ENCODE peak calls at places on chromosome 18, in four cellular contexts. T is stomach, O is K562, F is sigmoid colon. V is an unnamed sample.

GRCh38 chr18:32669549-32670165 is 103.2 kb downstream of the KLHL14 start:
- DNase-seq in T (no peak), O (no peak), F (no peak), V (no peak)

GRCh38 chr18:61639886-61640285 is 252.9 kb downstream of the RNF152 start:
- DNase-seq in T (no peak), O (no peak), F (no peak), V (no peak)

GRCh38 chr18:52670903-52671302 is 330.9 kb downstream of the DCC start:
- DNase-seq in T (no peak), O (no peak), F (no peak), V (no peak)

GRCh38 chr18:22346342-22346967 is 71.3 kb downstream of the CTAGE1 start:
- DNase-seq in T (peak), O (no peak), F (no peak), V (no peak)

GRCh38 chr18:27558388-27559158 is 373.5 kb upstream of the CHST9 start:
- DNase-seq in T (no peak), O (no peak), F (no peak), V (no peak)

GRCh38 chr18:59621027-59621426 is 76.2 kb downstream of the CCBE1 start:
- DNase-seq in T (no peak), O (no peak), F (no peak), V (no peak)

GRCh38 chr18:10361660-10362059 is 92.8 kb upstream of the APCDD1 start:
- DNase-seq in T (no peak), O (no peak), F (no peak), V (no peak)

GRCh38 chr18:31183302-31183701 is 20.6 kb upstream of the DSC1 start:
- DNase-seq in T (no peak), O (no peak), F (no peak), V (no peak)

GRCh38 chr18:40555914-40556313 is 1399.1 kb upstream of the PIK3C3 start:
- DNase-seq in T (no peak), O (no peak), F (no peak), V (no peak)

GRCh38 chr18:51010218-51010617 is 19.8 kb upstream of the SMAD4 start:
- DNase-seq in T (no peak), O (no peak), F (no peak), V (no peak)

GRCh38 chr18:57805117-57805516 is 2.0 kb upstream of the ATP8B1 start:
- DNase-seq in T (no peak), O (no peak), F (no peak), V (no peak)

GRCh38 chr18:58785171-58785805 is 79.4 kb upstream of the ZNF532 start:
- DNase-seq in T (peak), O (no peak), F (no peak), V (peak)

GRCh38 chr18:35361570-35362321 is 15.4 kb downstream of the ZNF396 start:
- DNase-seq in T (no peak), O (no peak), F (no peak), V (no peak)

GRCh38 chr18:31098878-31099277 is 3.3 kb downstream of the DSC2 start:
- DNase-seq in T (no peak), O (no peak), F (no peak), V (no peak)

GRCh38 chr18:42086288-42086687 is 131.3 kb downstream of the PIK3C3 start:
- DNase-seq in T (no peak), O (no peak), F (no peak), V (no peak)

GRCh38 chr18:36786686-36787085 is 42.1 kb downstream of the TPGS2 start:
- DNase-seq in T (no peak), O (no peak), F (peak), V (no peak)

GRCh38 chr18:70494524-70494923 is 205.7 kb downstream of the SOCS6 start:
- DNase-seq in T (no peak), O (no peak), F (no peak), V (no peak)

GRCh38 chr18:73235491-73235890 is 367.7 kb upstream of the NETO1 start:
- DNase-seq in T (no peak), O (no peak), F (no peak), V (peak)

GRCh38 chr18:42131044-42131939 is 176.3 kb downstream of the PIK3C3 start:
- DNase-seq in T (no peak), O (no peak), F (no peak), V (no peak)

GRCh38 chr18:66167829-66168463 is 417.1 kb downstream of the CDH7 start:
- DNase-seq in T (no peak), O (no peak), F (no peak), V (no peak)

GRCh38 chr18:46220116-46220515 is 115.9 kb downstream of the HAUS1 start:
- DNase-seq in T (no peak), O (no peak), F (no peak), V (no peak)

GRCh38 chr18:51437280-51438271 is 240.1 kb upstream of the MEX3C start:
- DNase-seq in T (no peak), O (no peak), F (no peak), V (no peak)

GRCh38 chr18:48551100-48551499 is 12.3 kb downstream of the CTIF start:
- DNase-seq in T (no peak), O (no peak), F (no peak), V (no peak)

GRCh38 chr18:59114160-59114559 is 25.5 kb upstream of the SEC11C start:
- DNase-seq in T (no peak), O (no peak), F (no peak), V (no peak)

GRCh38 chr18:61388010-61388409 is 54.8 kb downstream of the CDH20 start:
- DNase-seq in T (no peak), O (no peak), F (no peak), V (no peak)

GRCh38 chr18:76503595-76503994 is 8.6 kb upstream of the ZNF516 start:
- DNase-seq in T (no peak), O (no peak), F (no peak), V (no peak)

GRCh38 chr18:63570721-63571120 is 16.4 kb upstream of the SERPINB13 start:
- DNase-seq in T (no peak), O (no peak), F (no peak), V (no peak)

GRCh38 chr18:63578357-63578958 is 8.7 kb upstream of the SERPINB13 start:
- DNase-seq in T (no peak), O (peak), F (no peak), V (peak)

GRCh38 chr18:63579643-63580042 is 7.5 kb upstream of the SERPINB13 start:
- DNase-seq in T (no peak), O (no peak), F (no peak), V (no peak)

DNA sequence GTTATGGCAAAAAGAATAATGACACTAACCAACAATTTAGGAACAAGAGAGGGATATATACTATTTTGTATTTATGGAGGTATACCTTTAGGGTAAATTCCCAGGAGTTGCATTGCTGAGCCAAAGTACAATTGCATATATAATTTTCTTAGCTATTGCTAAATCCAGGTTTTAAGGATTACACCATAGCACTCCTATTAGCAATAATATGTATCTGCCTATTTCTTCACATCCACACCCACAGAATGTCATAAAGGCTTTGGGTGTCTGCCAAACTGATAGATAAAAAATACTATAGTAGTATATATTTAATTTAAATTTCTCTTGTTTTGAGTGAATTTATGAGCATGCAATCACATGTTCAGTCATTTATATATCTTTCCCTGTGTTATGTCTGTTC is 11.5 kb upstream of the SERPINB13 start:
- DNase-seq in T (no peak), O (no peak), F (no peak), V (no peak)
- TF ChIP-seq POLR2AphosphoS5 in T (no peak), O (no peak), F (no peak), V (no peak)

DNA sequence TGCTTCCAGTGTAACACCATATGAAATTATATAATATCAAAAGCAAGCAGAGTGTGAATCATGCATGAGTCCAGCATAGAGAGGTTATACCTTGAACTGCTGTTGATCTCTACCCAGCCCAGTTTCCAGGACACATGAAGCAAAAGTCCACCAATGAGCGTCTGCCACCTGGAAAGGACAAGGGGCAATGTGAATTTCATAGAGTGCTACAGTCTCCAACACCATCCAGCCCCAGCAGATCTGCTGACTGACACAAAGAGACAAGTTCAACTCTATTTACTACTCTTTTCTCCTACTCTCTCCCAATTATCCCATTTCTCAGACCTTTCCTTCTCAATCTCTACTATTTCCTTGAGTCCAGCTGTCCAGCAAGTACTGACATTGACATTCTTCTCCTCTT is 31.8 kb upstream of the RIOK3 start:
- DNase-seq in T (peak), O (no peak), F (no peak), V (no peak)
- TF ChIP-seq POLR2AphosphoS5 in T (no peak), O (no peak), F (no peak), V (no peak)

DNA sequence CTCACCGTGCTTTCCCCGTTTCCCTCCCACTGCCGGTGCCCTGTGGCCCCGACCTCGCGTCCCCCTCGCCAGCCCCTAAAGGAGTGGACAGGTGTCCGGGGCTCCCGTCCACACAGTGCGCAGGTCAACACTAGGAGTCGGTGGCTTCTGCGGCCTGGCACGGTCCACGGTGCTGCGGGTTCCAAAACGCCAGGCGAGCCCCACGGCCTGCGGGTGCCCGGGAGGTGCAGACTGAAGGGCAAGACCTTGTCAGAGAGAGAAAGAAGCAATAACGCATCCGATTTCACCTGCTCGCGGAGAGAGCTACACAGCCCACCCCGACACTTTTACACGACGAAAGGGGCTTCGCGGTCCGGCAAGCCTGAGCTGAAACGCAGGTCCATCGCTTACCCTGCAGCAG is 588.6 kb upstream of the SALL3 start:
- DNase-seq in T (no peak), O (no peak), F (no peak), V (no peak)
- TF ChIP-seq POLR2AphosphoS5 in T (no peak), O (no peak), F (no peak), V (no peak)

DNA sequence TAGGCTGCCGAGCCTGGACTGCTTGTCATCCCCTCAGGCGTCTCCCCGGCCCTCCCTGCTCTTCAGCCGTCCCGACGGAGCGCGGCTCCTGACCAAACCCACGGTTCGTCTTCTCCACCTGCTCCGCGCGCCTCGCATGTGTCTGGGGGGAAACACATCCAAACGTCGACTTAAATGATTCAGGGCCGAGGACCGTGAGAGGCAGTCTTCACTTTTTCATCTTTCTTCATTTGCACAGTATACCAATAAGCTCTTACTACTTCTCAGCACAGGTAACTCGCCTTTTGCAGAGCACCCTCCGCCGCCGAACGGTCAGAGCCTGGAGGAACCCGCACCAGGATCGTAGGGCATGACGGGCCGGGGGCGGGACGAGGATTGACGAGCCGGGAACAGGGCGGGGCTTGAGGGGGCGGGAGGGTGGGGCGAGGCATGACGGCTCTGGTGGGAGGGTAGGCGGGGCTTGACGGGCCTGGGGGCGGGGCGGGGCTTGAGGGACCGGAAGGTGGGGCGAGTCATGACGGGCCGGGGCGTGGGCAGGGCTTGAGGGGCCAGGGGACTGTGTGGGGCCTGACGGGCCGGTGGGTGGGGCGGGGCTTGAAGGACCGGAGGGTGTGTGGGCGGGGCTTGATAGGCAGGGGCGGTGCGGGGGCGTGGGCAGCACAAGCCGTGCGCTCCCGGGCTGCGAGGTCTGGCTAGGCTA is at the start of gene SEH1L:
- DNase-seq in T (peak), O (peak), F (peak), V (peak)
- TF ChIP-seq POLR2AphosphoS5 in T (peak), O (peak), F (peak), V (no peak)

GRCh38 chr18:8752329-8752728 is 47.0 kb downstream of the MTCL1 start:
- DNase-seq in T (no peak), O (no peak), F (no peak), V (no peak)

GRCh38 chr18:8750954-8751415 is 45.6 kb downstream of the MTCL1 start:
- DNase-seq in T (no peak), O (no peak), F (peak), V (no peak)

GRCh38 chr18:8747440-8747937 is 42.1 kb downstream of the MTCL1 start:
- DNase-seq in T (no peak), O (no peak), F (no peak), V (no peak)

GRCh38 chr18:8751692-8752091 is 46.3 kb downstream of the MTCL1 start:
- DNase-seq in T (no peak), O (no peak), F (no peak), V (no peak)

DNA sequence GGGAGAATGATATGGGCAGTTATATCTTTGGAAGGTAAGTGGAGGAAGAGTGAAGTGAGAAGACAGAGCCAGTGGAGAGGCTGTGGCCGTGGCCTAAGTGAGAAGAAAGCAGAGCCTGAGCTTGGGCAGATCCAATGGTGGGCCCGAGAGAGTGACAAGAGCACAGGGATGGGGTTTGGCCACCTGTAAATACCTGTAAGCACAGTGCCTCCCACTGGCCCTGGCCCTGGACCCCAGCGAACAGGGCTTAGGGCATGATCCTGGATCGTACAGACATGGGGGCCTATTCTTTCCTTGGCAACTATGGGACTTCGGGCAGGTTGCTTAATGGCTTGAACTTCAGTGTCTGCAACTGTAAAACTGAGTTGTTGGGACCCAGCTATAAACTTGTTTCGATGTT is 44.1 kb downstream of the MTCL1 start:
- DNase-seq in T (no peak), O (no peak), F (no peak), V (no peak)
- TF ChIP-seq POLR2AphosphoS5 in T (no peak), O (no peak), F (no peak), V (no peak)

DNA sequence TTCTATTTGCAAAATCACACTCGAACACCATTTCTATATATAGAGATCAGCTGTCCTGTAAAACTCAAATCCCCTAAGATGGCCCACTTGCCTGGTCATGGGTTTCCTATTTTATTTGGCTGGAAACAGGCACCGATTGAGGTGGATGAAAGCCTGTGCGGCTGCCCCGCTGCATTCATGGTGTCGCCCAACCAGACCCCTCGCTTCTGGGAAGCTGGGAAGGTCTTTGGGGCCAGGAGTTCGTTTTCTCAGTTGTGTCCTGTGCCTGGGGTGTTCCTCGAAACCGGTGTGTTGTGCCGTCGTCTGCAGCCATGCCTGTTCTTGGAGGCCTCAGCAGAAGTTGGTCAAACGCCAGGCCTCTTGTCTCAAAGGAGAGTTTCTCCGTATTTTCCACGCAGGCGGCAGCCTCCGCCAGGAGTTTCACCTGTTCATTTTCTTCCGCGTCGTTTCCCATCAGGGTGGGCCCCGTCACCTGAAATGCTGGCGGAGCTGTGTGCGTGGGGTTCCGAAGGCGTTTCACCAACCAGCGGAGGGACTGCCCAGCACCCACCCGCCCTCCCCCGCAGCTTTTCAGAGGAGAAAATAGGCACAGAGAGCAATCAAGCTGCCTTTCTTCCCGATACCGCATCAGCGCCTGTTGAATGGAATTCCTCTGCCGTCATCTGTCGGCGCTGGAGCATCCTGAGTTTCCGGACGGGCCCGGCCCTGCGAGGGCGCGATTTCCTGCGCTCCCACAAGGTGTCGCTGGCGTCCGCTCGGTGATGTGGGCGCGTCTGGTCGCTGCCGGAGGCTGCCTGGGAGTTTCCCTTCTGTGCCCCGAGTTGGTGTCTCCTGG is 17.1 kb upstream of the NFATC1 start:
- DNase-seq in T (peak), O (peak), F (peak), V (no peak)
- TF ChIP-seq POLR2AphosphoS5 in T (no peak), O (no peak), F (peak), V (no peak)

GRCh38 chr18:3014501-3015202 is 1.7 kb upstream of the LPIN2 start:
- DNase-seq in T (no peak), O (no peak), F (no peak), V (no peak)

GRCh38 chr18:3015203-3015590 is 2.3 kb upstream of the LPIN2 start:
- DNase-seq in T (no peak), O (peak), F (no peak), V (peak)

GRCh38 chr18:3015851-3016250 is 2.9 kb upstream of the LPIN2 start:
- DNase-seq in T (no peak), O (no peak), F (no peak), V (no peak)

GRCh38 chr18:3012920-3013810 is at the start of gene LPIN2:
- DNase-seq in T (peak), O (peak), F (peak), V (peak)

GRCh38 chr18:3012306-3012919 is 531 bp downstream of the LPIN2 start:
- DNase-seq in T (peak), O (peak), F (peak), V (no peak)
- TF ChIP-seq POLR2AphosphoS5 in T (peak), O (no peak), F (peak), V (no peak)

GRCh38 chr18:8741524-8741923 is 36.2 kb downstream of the MTCL1 start:
- DNase-seq in T (no peak), O (no peak), F (no peak), V (no peak)
- TF ChIP-seq POLR2AphosphoS5 in T (no peak), O (no peak), F (peak), V (no peak)

DNA sequence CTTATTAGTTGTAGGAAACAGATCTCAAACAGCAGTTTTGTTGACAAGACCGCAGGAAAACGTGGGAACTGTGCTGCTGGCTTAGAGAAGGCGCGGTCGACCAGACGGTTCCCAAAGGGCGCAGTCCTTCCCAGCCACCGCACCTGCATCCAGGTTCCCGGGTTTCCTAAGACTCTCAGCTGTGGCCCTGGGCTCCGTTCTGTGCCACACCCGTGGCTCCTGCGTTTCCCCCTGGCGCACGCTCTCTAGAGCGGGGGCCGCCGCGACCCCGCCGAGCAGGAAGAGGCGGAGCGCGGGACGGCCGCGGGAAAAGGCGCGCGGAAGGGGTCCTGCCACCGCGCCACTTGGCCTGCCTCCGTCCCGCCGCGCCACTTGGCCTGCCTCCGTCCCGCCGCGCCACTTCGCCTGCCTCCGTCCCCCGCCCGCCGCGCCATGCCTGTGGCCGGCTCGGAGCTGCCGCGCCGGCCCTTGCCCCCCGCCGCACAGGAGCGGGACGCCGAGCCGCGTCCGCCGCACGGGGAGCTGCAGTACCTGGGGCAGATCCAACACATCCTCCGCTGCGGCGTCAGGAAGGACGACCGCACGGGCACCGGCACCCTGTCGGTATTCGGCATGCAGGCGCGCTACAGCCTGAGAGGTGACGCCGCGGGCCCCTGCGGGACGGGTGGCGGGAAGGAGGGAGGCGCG is at the start of gene TYMS:
- DNase-seq in T (peak), O (peak), F (no peak), V (no peak)
- TF ChIP-seq POLR2AphosphoS5 in T (no peak), O (peak), F (no peak), V (peak)